ENCODE peak calls at places on chromosomes 12 and 14, in ten cellular contexts. U, L, E, S, R, D, Q, C, K and O are unnamed samples.
A peak's percentile ranks its signal among the peaks of the same experiment; 100 is the strongest.

GRCh38 chr12:23113781-23114180 is 488.8 kb downstream of the ETNK1 start:
- DNase-seq in U (no peak), S (no peak), E (no peak), K (no peak), C (no peak), L (no peak), R (no peak), D (no peak), Q (no peak), O (no peak)

GRCh38 chr12:131511391-131511802 is 199.5 kb upstream of the SFSWAP start:
- DNase-seq in S (no peak), L (peak; percentile 86), R (no peak), K (no peak), C (peak; percentile 15), U (no peak), E (peak; percentile 5), Q (no peak), D (peak; percentile 12), O (no peak)

GRCh38 chr12:119775246-119775895 is 101.7 kb downstream of the CIT start:
- DNase-seq in C (no peak), R (no peak), U (no peak), S (no peak), K (no peak), E (no peak), L (no peak), Q (no peak), D (no peak), O (no peak)

GRCh38 chr12:124837958-124838803 is 25.5 kb downstream of the SCARB1 start:
- DNase-seq in C (peak; percentile 97), S (no peak), E (peak; percentile 92), U (no peak), Q (peak; percentile 79), R (peak; percentile 71), D (peak; percentile 89), K (peak; percentile 99), L (peak; percentile 68), O (peak; percentile 95)

GRCh38 chr14:102028733-102029132 is 58.1 kb downstream of the HSP90AA1 start:
- DNase-seq in L (no peak), U (no peak), R (no peak), K (peak; percentile 90), Q (no peak), D (no peak), S (no peak), E (peak; percentile 63), C (no peak), O (peak; percentile 77)

GRCh38 chr14:93946506-93947170 is 19.5 kb downstream of the FAM181A start:
- DNase-seq in D (no peak), K (no peak), L (no peak), U (no peak), R (no peak), E (no peak), Q (no peak), C (peak; percentile 40), S (no peak), O (no peak)

GRCh38 chr14:104510794-104511611 is 68.6 kb upstream of the C14orf180 start:
- DNase-seq in D (no peak), Q (peak; percentile 82), R (peak; percentile 37), U (no peak), E (no peak), S (no peak), K (no peak), C (no peak), L (no peak), O (no peak)

GRCh38 chr12:118436002-118436724 is 59.8 kb downstream of the SUDS3 start:
- DNase-seq in Q (no peak), L (peak; percentile 14), S (peak; percentile 54), D (no peak), C (no peak), K (no peak), U (no peak), E (no peak), R (no peak), O (no peak)

GRCh38 chr14:68815288-68816182 is 22.7 kb upstream of the ZFP36L1 start:
- DNase-seq in L (peak; percentile 67), E (no peak), U (no peak), D (no peak), S (no peak), C (no peak), R (no peak), K (no peak), Q (no peak), O (no peak)

GRCh38 chr12:108744021-108744897 is 12.9 kb upstream of the CORO1C start:
- DNase-seq in U (no peak), K (no peak), R (no peak), S (no peak), L (no peak), D (no peak), C (no peak), E (no peak), Q (no peak), O (no peak)

GRCh38 chr12:29559194-29559593 is 61.7 kb upstream of the OVCH1 start:
- DNase-seq in K (no peak), S (no peak), C (no peak), U (no peak), D (no peak), Q (no peak), R (no peak), E (no peak), L (no peak), O (no peak)

GRCh38 chr14:59588136-59588535 is 11.5 kb upstream of the CCDC175 start:
- DNase-seq in E (no peak), L (no peak), K (no peak), U (no peak), Q (no peak), C (peak; percentile 7), S (no peak), R (no peak), D (no peak), O (no peak)

GRCh38 chr12:113891737-113892520 is 74.2 kb downstream of the RBM19 start:
- DNase-seq in E (no peak), L (no peak), K (no peak), S (no peak), C (no peak), D (no peak), U (no peak), R (no peak), Q (no peak), O (no peak)

GRCh38 chr12:81297606-81298005 is 219.7 kb downstream of the ACSS3 start:
- DNase-seq in L (no peak), K (no peak), S (no peak), U (no peak), E (no peak), C (no peak), R (no peak), D (no peak), Q (no peak), O (no peak)

GRCh38 chr12:10491766-10492165 is 13.9 kb upstream of the EIF2S3B start:
- DNase-seq in E (no peak), L (no peak), C (no peak), K (no peak), S (no peak), Q (no peak), D (no peak), R (no peak), U (no peak), O (no peak)

GRCh38 chr12:39813776-39814175 is 194.2 kb upstream of the ABCD2 start:
- DNase-seq in D (no peak), S (no peak), L (no peak), Q (no peak), K (no peak), R (no peak), C (peak; percentile 82), U (no peak), E (no peak), O (no peak)

GRCh38 chr14:94395900-94396574 is 7.6 kb upstream of the SERPINA1 start:
- DNase-seq in L (no peak), K (no peak), R (no peak), S (no peak), U (no peak), C (no peak), E (no peak), D (no peak), Q (no peak), O (no peak)

GRCh38 chr14:22854963-22855724 is 16.4 kb upstream of the LRP10 start:
- DNase-seq in S (no peak), L (no peak), E (no peak), U (no peak), Q (no peak), R (no peak), D (no peak), K (no peak), C (no peak), O (no peak)

GRCh38 chr12:47816646-47817271 is 2.9 kb downstream of the HDAC7 start:
- DNase-seq in K (no peak), D (no peak), U (no peak), R (no peak), Q (no peak), C (no peak), L (no peak), E (no peak), S (no peak), O (no peak)

GRCh38 chr14:37591941-37592287 is 3.1 kb downstream of the FOXA1 start:
- DNase-seq in Q (no peak), L (no peak), U (no peak), R (no peak), D (no peak), E (no peak), K (no peak), C (no peak), S (no peak), O (no peak)

GRCh38 chr14:25406818-25407217 is 356.9 kb upstream of the STXBP6 start:
- DNase-seq in L (peak; percentile 66), E (no peak), D (no peak), R (no peak), C (peak; percentile 28), K (peak; percentile 36), U (no peak), S (peak; percentile 65), Q (no peak), O (no peak)

GRCh38 chr12:49187184-49187583 is 1.7 kb downstream of the TUBA1A start:
- DNase-seq in S (no peak), K (no peak), Q (peak; percentile 75), R (peak; percentile 90), C (peak; percentile 54), U (no peak), L (peak; percentile 20), E (no peak), D (no peak), O (no peak)

GRCh38 chr14:63686926-63687325 is 40.9 kb downstream of the SGPP1 start:
- DNase-seq in D (no peak), K (no peak), Q (no peak), R (no peak), U (no peak), C (no peak), L (no peak), S (no peak), E (no peak), O (no peak)

GRCh38 chr12:24561882-24562760 is 386.8 kb downstream of the BCAT1 start:
- DNase-seq in S (peak; percentile 84), U (no peak), R (peak; percentile 61), D (no peak), L (no peak), E (no peak), K (no peak), C (peak; percentile 73), Q (peak; percentile 83), O (no peak)

GRCh38 chr12:4001869-4002268 is 128.7 kb upstream of the PARP11 start:
- DNase-seq in E (no peak), S (no peak), Q (no peak), K (no peak), U (no peak), C (no peak), R (no peak), D (no peak), L (no peak), O (no peak)

GRCh38 chr14:76050250-76050649 is 64.7 kb downstream of the IFT43 start:
- DNase-seq in L (no peak), D (no peak), Q (no peak), C (no peak), R (no peak), S (no peak), U (no peak), E (no peak), K (no peak), O (no peak)

GRCh38 chr14:55645148-55645547 is 65.1 kb downstream of the KTN1 start:
- DNase-seq in L (no peak), K (no peak), C (no peak), U (no peak), R (no peak), S (no peak), D (no peak), Q (no peak), E (no peak), O (no peak)

GRCh38 chr12:119710374-119710773 is 42.4 kb downstream of the PRKAB1 start:
- DNase-seq in E (no peak), L (no peak), R (no peak), C (no peak), S (peak; percentile 37), Q (no peak), D (peak; percentile 88), U (no peak), K (no peak), O (no peak)